ENCODE peak calls at places on chromosomes 3 and 15, in six cellular contexts. One of them, this sample, is unnamed.

GRCh38 chr15:68410466-68411200 is 21.3 kb downstream of the ITGA11 start:
- DNase-seq in stimulated activated CD4-positive, alpha-beta T cell treated with anti-CD3 and anti-CD28 coated beads, Interleukin-15, amount 100 ng/mL, for 48 hours: no peak
- DNase-seq in anterior cingulate cortex: no peak
- DNase-seq in endothelial cell: no peak
- DNase-seq in dermis blood vessel endothelial cell: no peak
- DNase-seq in cardiac muscle cell: no peak
- DNase-seq in this sample: peak

GRCh38 chr3:136078421-136079364 is 113.2 kb downstream of the PPP2R3A start:
- DNase-seq in dermis blood vessel endothelial cell: peak
- DNase-seq in anterior cingulate cortex: no peak
- DNase-seq in endothelial cell: no peak
- DNase-seq in cardiac muscle cell: peak
- DNase-seq in stimulated activated CD4-positive, alpha-beta T cell treated with anti-CD3 and anti-CD28 coated beads, Interleukin-15, amount 100 ng/mL, for 48 hours: no peak
- DNase-seq in this sample: peak

GRCh38 chr3:162007722-162008121 is 511.1 kb downstream of the OTOL1 start:
- DNase-seq in endothelial cell: no peak
- DNase-seq in cardiac muscle cell: no peak
- DNase-seq in anterior cingulate cortex: no peak
- DNase-seq in stimulated activated CD4-positive, alpha-beta T cell treated with anti-CD3 and anti-CD28 coated beads, Interleukin-15, amount 100 ng/mL, for 48 hours: no peak
- DNase-seq in dermis blood vessel endothelial cell: no peak
- DNase-seq in this sample: no peak

GRCh38 chr3:143429628-143430514 is 310.3 kb downstream of the CHST2 start:
- DNase-seq in dermis blood vessel endothelial cell: no peak
- DNase-seq in endothelial cell: no peak
- DNase-seq in anterior cingulate cortex: no peak
- DNase-seq in stimulated activated CD4-positive, alpha-beta T cell treated with anti-CD3 and anti-CD28 coated beads, Interleukin-15, amount 100 ng/mL, for 48 hours: no peak
- DNase-seq in cardiac muscle cell: peak
- DNase-seq in this sample: no peak

GRCh38 chr3:31755911-31756658 is 223.4 kb downstream of the STT3B start:
- DNase-seq in endothelial cell: no peak
- DNase-seq in cardiac muscle cell: peak
- DNase-seq in dermis blood vessel endothelial cell: peak
- DNase-seq in stimulated activated CD4-positive, alpha-beta T cell treated with anti-CD3 and anti-CD28 coated beads, Interleukin-15, amount 100 ng/mL, for 48 hours: peak
- DNase-seq in anterior cingulate cortex: no peak
- DNase-seq in this sample: no peak

GRCh38 chr3:67518196-67518595 is 136.2 kb downstream of the SUCLG2 start:
- DNase-seq in anterior cingulate cortex: no peak
- DNase-seq in dermis blood vessel endothelial cell: no peak
- DNase-seq in cardiac muscle cell: no peak
- DNase-seq in stimulated activated CD4-positive, alpha-beta T cell treated with anti-CD3 and anti-CD28 coated beads, Interleukin-15, amount 100 ng/mL, for 48 hours: no peak
- DNase-seq in endothelial cell: no peak
- DNase-seq in this sample: peak

GRCh38 chr3:131163-131889 is 65.2 kb upstream of the CHL1 start:
- DNase-seq in dermis blood vessel endothelial cell: no peak
- DNase-seq in anterior cingulate cortex: no peak
- DNase-seq in stimulated activated CD4-positive, alpha-beta T cell treated with anti-CD3 and anti-CD28 coated beads, Interleukin-15, amount 100 ng/mL, for 48 hours: no peak
- DNase-seq in endothelial cell: no peak
- DNase-seq in cardiac muscle cell: no peak
- DNase-seq in this sample: no peak

GRCh38 chr15:70670680-70671079 is 92.7 kb downstream of the UACA start:
- DNase-seq in stimulated activated CD4-positive, alpha-beta T cell treated with anti-CD3 and anti-CD28 coated beads, Interleukin-15, amount 100 ng/mL, for 48 hours: no peak
- DNase-seq in anterior cingulate cortex: no peak
- DNase-seq in dermis blood vessel endothelial cell: no peak
- DNase-seq in endothelial cell: no peak
- DNase-seq in cardiac muscle cell: peak
- DNase-seq in this sample: no peak

GRCh38 chr15:69607101-69607500 is 154.5 kb downstream of the RPLP1 start:
- DNase-seq in cardiac muscle cell: peak
- DNase-seq in anterior cingulate cortex: no peak
- DNase-seq in stimulated activated CD4-positive, alpha-beta T cell treated with anti-CD3 and anti-CD28 coated beads, Interleukin-15, amount 100 ng/mL, for 48 hours: no peak
- DNase-seq in dermis blood vessel endothelial cell: no peak
- DNase-seq in endothelial cell: no peak
- DNase-seq in this sample: no peak

GRCh38 chr3:150469031-150469930 is 61.2 kb downstream of the TSC22D2 start:
- DNase-seq in dermis blood vessel endothelial cell: peak
- DNase-seq in cardiac muscle cell: peak
- DNase-seq in anterior cingulate cortex: peak
- DNase-seq in endothelial cell: no peak
- DNase-seq in stimulated activated CD4-positive, alpha-beta T cell treated with anti-CD3 and anti-CD28 coated beads, Interleukin-15, amount 100 ng/mL, for 48 hours: no peak
- DNase-seq in this sample: no peak

GRCh38 chr3:44509985-44510360 is 32.5 kb upstream of the ZNF445 start:
- DNase-seq in stimulated activated CD4-positive, alpha-beta T cell treated with anti-CD3 and anti-CD28 coated beads, Interleukin-15, amount 100 ng/mL, for 48 hours: no peak
- DNase-seq in anterior cingulate cortex: no peak
- DNase-seq in cardiac muscle cell: peak
- DNase-seq in dermis blood vessel endothelial cell: peak
- DNase-seq in endothelial cell: no peak
- DNase-seq in this sample: no peak

GRCh38 chr3:121981473-121981872 is 40.6 kb downstream of the ILDR1 start:
- DNase-seq in anterior cingulate cortex: no peak
- DNase-seq in dermis blood vessel endothelial cell: no peak
- DNase-seq in stimulated activated CD4-positive, alpha-beta T cell treated with anti-CD3 and anti-CD28 coated beads, Interleukin-15, amount 100 ng/mL, for 48 hours: no peak
- DNase-seq in cardiac muscle cell: no peak
- DNase-seq in endothelial cell: no peak
- DNase-seq in this sample: no peak

GRCh38 chr3:121399820-121400219 is 146.0 kb downstream of the POLQ start:
- DNase-seq in anterior cingulate cortex: no peak
- DNase-seq in cardiac muscle cell: no peak
- DNase-seq in stimulated activated CD4-positive, alpha-beta T cell treated with anti-CD3 and anti-CD28 coated beads, Interleukin-15, amount 100 ng/mL, for 48 hours: no peak
- DNase-seq in endothelial cell: no peak
- DNase-seq in dermis blood vessel endothelial cell: no peak
- DNase-seq in this sample: no peak

GRCh38 chr3:2992534-2992933 is 117.6 kb downstream of the IL5RA start:
- DNase-seq in anterior cingulate cortex: no peak
- DNase-seq in stimulated activated CD4-positive, alpha-beta T cell treated with anti-CD3 and anti-CD28 coated beads, Interleukin-15, amount 100 ng/mL, for 48 hours: no peak
- DNase-seq in endothelial cell: no peak
- DNase-seq in dermis blood vessel endothelial cell: no peak
- DNase-seq in cardiac muscle cell: no peak
- DNase-seq in this sample: no peak

GRCh38 chr3:44894485-44894884 is 20.1 kb downstream of the TGM4 start:
- DNase-seq in stimulated activated CD4-positive, alpha-beta T cell treated with anti-CD3 and anti-CD28 coated beads, Interleukin-15, amount 100 ng/mL, for 48 hours: no peak
- DNase-seq in endothelial cell: peak
- DNase-seq in anterior cingulate cortex: no peak
- DNase-seq in dermis blood vessel endothelial cell: peak
- DNase-seq in cardiac muscle cell: peak
- DNase-seq in this sample: no peak

GRCh38 chr15:63551400-63551799 is 45.8 kb upstream of the FBXL22 start:
- DNase-seq in anterior cingulate cortex: no peak
- DNase-seq in dermis blood vessel endothelial cell: no peak
- DNase-seq in endothelial cell: no peak
- DNase-seq in cardiac muscle cell: peak
- DNase-seq in stimulated activated CD4-positive, alpha-beta T cell treated with anti-CD3 and anti-CD28 coated beads, Interleukin-15, amount 100 ng/mL, for 48 hours: no peak
- DNase-seq in this sample: no peak

GRCh38 chr3:66693461-66693912 is 192.7 kb upstream of the LRIG1 start:
- DNase-seq in anterior cingulate cortex: no peak
- DNase-seq in cardiac muscle cell: peak
- DNase-seq in stimulated activated CD4-positive, alpha-beta T cell treated with anti-CD3 and anti-CD28 coated beads, Interleukin-15, amount 100 ng/mL, for 48 hours: no peak
- DNase-seq in endothelial cell: no peak
- DNase-seq in dermis blood vessel endothelial cell: no peak
- DNase-seq in this sample: no peak

GRCh38 chr3:177523072-177523675 is 325.9 kb upstream of the TBL1XR1 start:
- DNase-seq in anterior cingulate cortex: no peak
- DNase-seq in endothelial cell: no peak
- DNase-seq in stimulated activated CD4-positive, alpha-beta T cell treated with anti-CD3 and anti-CD28 coated beads, Interleukin-15, amount 100 ng/mL, for 48 hours: no peak
- DNase-seq in cardiac muscle cell: no peak
- DNase-seq in dermis blood vessel endothelial cell: no peak
- DNase-seq in this sample: no peak

GRCh38 chr15:34018021-34018645 is 20.9 kb downstream of the AVEN start:
- DNase-seq in dermis blood vessel endothelial cell: no peak
- DNase-seq in stimulated activated CD4-positive, alpha-beta T cell treated with anti-CD3 and anti-CD28 coated beads, Interleukin-15, amount 100 ng/mL, for 48 hours: no peak
- DNase-seq in cardiac muscle cell: no peak
- DNase-seq in endothelial cell: no peak
- DNase-seq in anterior cingulate cortex: no peak
- DNase-seq in this sample: no peak

GRCh38 chr3:61894988-61895935 is 333.9 kb downstream of the PTPRG start:
- DNase-seq in dermis blood vessel endothelial cell: peak
- DNase-seq in stimulated activated CD4-positive, alpha-beta T cell treated with anti-CD3 and anti-CD28 coated beads, Interleukin-15, amount 100 ng/mL, for 48 hours: peak
- DNase-seq in cardiac muscle cell: peak
- DNase-seq in endothelial cell: no peak
- DNase-seq in anterior cingulate cortex: peak
- DNase-seq in this sample: peak

GRCh38 chr15:97026781-97027180 is 696.3 kb downstream of the NR2F2 start:
- DNase-seq in endothelial cell: no peak
- DNase-seq in dermis blood vessel endothelial cell: no peak
- DNase-seq in anterior cingulate cortex: no peak
- DNase-seq in stimulated activated CD4-positive, alpha-beta T cell treated with anti-CD3 and anti-CD28 coated beads, Interleukin-15, amount 100 ng/mL, for 48 hours: no peak
- DNase-seq in cardiac muscle cell: no peak
- DNase-seq in this sample: no peak

This sample was measured in HAP-1.